ENCODE peak calls at places on chromosomes 2 and 18, in seven cellular contexts. S is progenitor cell of endocrine pancreas; Q is HFFc6; Y is CD8-positive, alpha-beta T cell; L is fibroblast of mammary gland; J is lower leg skin; F is HL-60. X is an unnamed sample.

GRCh38 chr2:96556441-96557330 is 20.1 kb downstream of the ARID5A start:
- DNase-seq in F (no peak), L (peak; percentile 96), S (no peak), Y (no peak), Q (peak; percentile 84), J (peak; percentile 73), X (no peak)

GRCh38 chr2:178874529-178875240 is 67.5 kb upstream of the TTN start:
- DNase-seq in S (no peak), L (no peak), Y (no peak), F (no peak), J (no peak), Q (no peak), X (peak; percentile 72)

GRCh38 chr2:231680284-231680991 is 27.9 kb upstream of the PTMA start:
- DNase-seq in S (peak; percentile 64), L (no peak), Y (no peak), J (no peak), Q (no peak), F (no peak), X (no peak)

GRCh38 chr2:160301420-160301819 is 101.3 kb upstream of the ITGB6 start:
- DNase-seq in Y (no peak), Q (peak; percentile 59), J (no peak), S (no peak), F (no peak), L (peak; percentile 67), X (no peak)

GRCh38 chr2:173741715-173742114 is 223.5 kb downstream of the SP3 start:
- DNase-seq in S (no peak), F (no peak), Q (no peak), L (no peak), J (no peak), Y (no peak), X (no peak)

GRCh38 chr18:75421656-75422055 is 5.8 kb downstream of the SMIM21 start:
- DNase-seq in J (no peak), L (no peak), S (no peak), F (no peak), Q (no peak), Y (no peak), X (no peak)

GRCh38 chr2:174026122-174026845 is 61.1 kb upstream of the SP3 start:
- DNase-seq in L (peak; percentile 65), Q (peak; percentile 51), S (no peak), F (no peak), Y (no peak), J (no peak), X (no peak)

GRCh38 chr2:230758566-230759480 is 46.2 kb downstream of the CAB39 start:
- DNase-seq in Y (no peak), L (peak; percentile 91), S (no peak), J (no peak), F (peak; percentile 64), Q (peak; percentile 88), X (no peak)

GRCh38 chr2:240704651-240705050 is 13.0 kb downstream of the AQP12A start:
- DNase-seq in Y (peak; percentile 39), S (no peak), J (no peak), L (no peak), Q (no peak), F (no peak), X (no peak)

GRCh38 chr2:33598472-33599174 is 476 bp downstream of the FAM98A start:
- DNase-seq in S (no peak), L (peak; percentile 46), F (peak; percentile 15), Y (peak; percentile 23), Q (peak; percentile 34), J (no peak), X (peak; percentile 49)

GRCh38 chr2:232042911-232043564 is 81.5 kb downstream of the DIS3L2 start:
- DNase-seq in L (peak; percentile 32), Q (peak; percentile 60), Y (no peak), F (no peak), J (no peak), S (no peak), X (no peak)

GRCh38 chr18:10449396-10449795 is 5.0 kb upstream of the APCDD1 start:
- DNase-seq in S (no peak), Q (no peak), L (no peak), Y (no peak), F (no peak), J (no peak), X (no peak)

GRCh38 chr18:43277164-43277600 is at the start of gene SYT4:
- DNase-seq in Q (peak; percentile 5), F (no peak), L (peak; percentile 36), J (peak; percentile 84), S (peak; percentile 58), Y (no peak), X (no peak)

GRCh38 chr18:55634545-55634944 is 46.6 kb upstream of the TCF4 start:
- DNase-seq in S (no peak), L (peak; percentile 89), F (peak; percentile 61), Q (peak; percentile 70), Y (no peak), J (no peak), X (no peak)

GRCh38 chr2:11658623-11659475 is 11.1 kb downstream of the NTSR2 start:
- DNase-seq in S (no peak), J (peak; percentile 68), Q (no peak), Y (no peak), L (no peak), F (no peak), X (no peak)

GRCh38 chr2:188475945-188476344 is 184.3 kb downstream of the GULP1 start:
- DNase-seq in Y (no peak), Q (peak; percentile 61), F (no peak), J (no peak), S (no peak), L (peak; percentile 40), X (no peak)

GRCh38 chr2:32289165-32290054 is 11.7 kb downstream of the YIPF4 start:
- DNase-seq in J (no peak), Q (peak; percentile 65), S (no peak), L (peak; percentile 77), F (peak; percentile 57), Y (no peak), X (no peak)

GRCh38 chr2:74250189-74250631 is 51.8 kb downstream of the MTHFD2 start:
- DNase-seq in Y (peak; percentile 61), F (peak; percentile 21), S (peak; percentile 23), L (peak; percentile 44), Q (no peak), J (no peak), X (no peak)

GRCh38 chr2:232689152-232689910 is 7.8 kb upstream of the GIGYF2 start:
- DNase-seq in L (peak; percentile 40), J (peak; percentile 73), Q (peak; percentile 11), F (no peak), Y (no peak), S (no peak), X (peak; percentile 54)

GRCh38 chr2:86790828-86791561 is at the start of gene CD8A:
- DNase-seq in S (no peak), Y (peak; percentile 82), L (peak; percentile 30), F (no peak), J (no peak), Q (no peak), X (no peak)

GRCh38 chr2:205764502-205764815 is 82.2 kb downstream of the NRP2 start:
- DNase-seq in F (no peak), L (no peak), J (no peak), Q (no peak), S (no peak), Y (no peak), X (no peak)

GRCh38 chr2:227132986-227133385 is 31.0 kb downstream of the COL4A4 start:
- DNase-seq in Q (no peak), Y (no peak), S (no peak), F (no peak), L (peak; percentile 31), J (no peak), X (no peak)

GRCh38 chr2:19350678-19351401 is 7.6 kb downstream of the OSR1 start:
- DNase-seq in Q (no peak), F (no peak), S (no peak), Y (no peak), J (no peak), L (no peak), X (no peak)

DNA sequence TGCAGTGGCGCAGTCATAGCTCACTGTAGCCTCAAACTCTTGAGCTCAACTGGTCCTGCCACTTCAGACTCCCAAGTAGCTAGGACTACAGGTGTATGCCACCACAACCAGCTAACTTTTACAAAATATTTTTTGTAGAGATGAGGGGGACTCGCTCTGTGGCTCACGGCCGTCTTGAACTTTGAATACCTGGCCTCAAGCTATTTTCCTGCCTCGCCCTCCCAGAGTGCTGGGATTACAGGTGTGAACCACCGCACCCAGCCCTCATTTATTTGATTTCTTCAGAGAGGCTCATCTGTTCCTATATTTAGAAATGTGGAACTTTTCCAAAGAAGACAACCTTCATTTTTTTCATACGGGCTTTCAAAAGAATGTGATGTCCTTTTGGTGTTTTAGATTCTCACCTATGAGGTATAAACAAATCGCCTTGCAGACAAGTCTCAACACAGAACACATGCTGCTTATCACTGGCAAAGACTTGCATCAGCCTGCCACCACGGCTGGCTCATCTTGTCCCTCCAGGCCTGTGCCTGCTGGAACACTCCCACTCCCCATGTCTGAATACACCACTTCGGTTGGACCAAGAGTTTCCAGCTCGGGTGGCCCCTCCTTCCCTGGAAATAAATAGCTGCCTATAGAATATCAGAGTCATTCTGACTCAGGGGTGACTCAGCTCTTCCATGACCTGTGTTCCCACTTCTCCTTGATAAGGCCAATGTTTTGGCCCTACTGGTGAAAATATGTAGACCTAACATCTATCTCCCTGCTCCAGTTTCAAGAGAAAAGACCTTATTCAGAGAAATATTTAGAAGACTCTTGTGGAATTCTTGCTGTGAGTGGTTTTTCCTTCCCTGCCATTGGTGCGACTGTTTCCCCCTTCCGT is 202.6 kb downstream of the TGIF1 start:
- DNase-seq in L (peak; percentile 97), J (peak; percentile 87), F (peak; percentile 98), Q (peak; percentile 88), S (no peak), Y (no peak), X (no peak)
- TF ChIP-seq CTCF in L (peak; percentile 28), J (no peak), F (no peak), Q (peak; percentile 48), S (no peak), Y (no peak), X (no peak)

GRCh38 chr2:121479882-121480522 is 50.7 kb upstream of the RNU4ATAC start:
- DNase-seq in Y (no peak), S (no peak), F (no peak), L (peak; percentile 36), Q (no peak), J (no peak), X (no peak)
- TF ChIP-seq CTCF in Y (no peak), S (no peak), F (no peak), L (no peak), Q (peak; percentile 25), J (no peak), X (no peak)

DNA sequence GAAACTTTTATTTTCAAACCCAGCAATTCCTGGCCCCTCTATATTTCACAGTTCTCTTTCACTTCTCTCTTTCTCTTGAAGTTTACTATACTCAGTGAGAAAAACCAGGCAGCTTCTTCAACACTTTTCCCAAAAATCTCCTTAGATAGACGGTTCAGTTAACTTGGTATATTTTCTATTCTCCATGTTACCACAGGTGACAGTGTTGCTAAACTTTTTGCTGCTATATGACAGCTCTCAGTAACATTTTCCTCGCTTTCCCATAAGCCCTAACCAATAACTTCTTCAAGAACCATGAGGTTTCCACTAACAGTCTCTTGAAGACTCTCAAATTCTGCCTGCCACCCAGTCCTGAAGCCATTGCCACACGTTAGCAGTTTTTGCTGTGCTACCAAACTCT is 45.8 kb downstream of the CYBRD1 start:
- DNase-seq in Y (no peak), L (peak; percentile 19), S (no peak), J (no peak), Q (no peak), F (no peak), X (no peak)
- TF ChIP-seq CTCF in Y (no peak), L (peak; percentile 7), S (peak; percentile 27), J (no peak), Q (peak; percentile 52), F (no peak), X (no peak)

DNA sequence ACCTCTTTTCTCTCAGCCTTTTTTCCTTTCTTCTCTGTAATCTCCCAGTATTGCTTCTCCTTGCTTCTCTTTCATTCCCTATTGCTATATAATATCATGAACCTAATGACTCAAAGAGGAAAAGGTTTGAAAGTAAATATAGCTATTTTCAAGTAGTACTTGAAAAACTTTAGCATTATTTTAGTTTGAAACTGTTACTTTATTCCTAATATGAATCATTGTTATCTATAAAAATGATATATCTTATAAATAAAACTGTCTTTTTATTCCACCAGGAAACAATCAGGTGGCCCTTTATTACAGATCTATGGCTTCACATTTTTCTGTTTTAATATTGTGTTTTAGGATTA is 311 bp upstream of the SCN1A start:
- DNase-seq in Y (no peak), L (no peak), S (no peak), Q (no peak), J (no peak), F (no peak), X (no peak)
- TF ChIP-seq CTCF in Y (no peak), L (no peak), S (no peak), Q (peak; percentile 56), J (no peak), F (no peak), X (no peak)

X was measured in tibial artery.